ENCODE peak calls at places on chromosomes 1 and 21, in six cellular contexts. B is upper lobe of right lung, J is A549, E is heart left ventricle, H is aorta, Y is neural progenitor cell. A is an unnamed sample. For H3K4me1, the result is how much of the 10 kb centered on the place peaks cover.

GRCh38 chr1:218891577-218891976 is 282.1 kb upstream of the LYPLAL1 start:
- DNase-seq in B (no peak), J (no peak), E (no peak), H (no peak), Y (no peak), A (no peak)

GRCh38 chr1:150015733-150016132 is 5.2 kb upstream of the OTUD7B start:
- DNase-seq in B (no peak), J (no peak), E (no peak), H (no peak), Y (no peak), A (no peak)

GRCh38 chr1:236416165-236416564 is 22.1 kb downstream of the EDARADD start:
- DNase-seq in B (no peak), J (no peak), E (no peak), H (no peak), Y (no peak), A (no peak)

GRCh38 chr1:181541947-181542346 is 58.6 kb downstream of the CACNA1E start:
- DNase-seq in B (no peak), J (no peak), E (no peak), H (no peak), Y (no peak), A (no peak)

GRCh38 chr1:100404816-100405215 is 52.5 kb downstream of the CDC14A start:
- DNase-seq in B (no peak), J (no peak), E (no peak), H (no peak), Y (no peak), A (no peak)

GRCh38 chr1:245365071-245365470 is 210.3 kb downstream of the KIF26B start:
- DNase-seq in B (no peak), J (no peak), E (no peak), H (no peak), Y (no peak), A (no peak)

GRCh38 chr1:8089535-8090228 is 63.6 kb upstream of the ERRFI1 start:
- DNase-seq in B (no peak), J (no peak), E (no peak), H (no peak), Y (no peak), A (no peak)

GRCh38 chr1:198234511-198235251 is 77.9 kb downstream of the NEK7 start:
- DNase-seq in B (no peak), J (no peak), E (no peak), H (no peak), Y (peak), A (no peak)

GRCh38 chr1:230976825-230977747 is 1.6 kb downstream of the TTC13 start:
- DNase-seq in B (no peak), J (no peak), E (no peak), H (no peak), Y (no peak), A (no peak)

GRCh38 chr1:247324204-247324787 is 7.4 kb downstream of the ZNF496 start:
- DNase-seq in B (no peak), J (no peak), E (no peak), H (no peak), Y (no peak), A (no peak)

GRCh38 chr1:50873458-50874187 is 86.4 kb downstream of the FAF1 start:
- DNase-seq in B (no peak), J (peak), E (no peak), H (no peak), Y (peak), A (no peak)

GRCh38 chr1:31183927-31184554 is 55.6 kb downstream of the NKAIN1 start:
- DNase-seq in B (no peak), J (peak), E (no peak), H (no peak), Y (peak), A (no peak)

GRCh38 chr1:24525606-24526005 is 23.0 kb downstream of the RCAN3 start:
- DNase-seq in B (no peak), J (no peak), E (no peak), H (no peak), Y (no peak), A (no peak)

GRCh38 chr1:237154173-237154572 is 112.2 kb downstream of the RYR2 start:
- DNase-seq in B (no peak), J (no peak), E (no peak), H (no peak), Y (no peak), A (no peak)

GRCh38 chr1:33147997-33148314 is 33.9 kb downstream of the TRIM62 start:
- DNase-seq in B (no peak), J (peak), E (no peak), H (no peak), Y (peak), A (no peak)

GRCh38 chr1:37479255-37480124 is 5.1 kb downstream of the ZC3H12A start:
- DNase-seq in B (peak), J (peak), E (peak), H (peak), Y (no peak), A (peak)

GRCh38 chr1:17419626-17420328 is 19.7 kb downstream of the RCC2 start:
- DNase-seq in B (peak), J (peak), E (peak), H (peak), Y (peak), A (no peak)

GRCh38 chr1:91809267-91809666 is 76.7 kb downstream of the TGFBR3 start:
- DNase-seq in B (no peak), J (no peak), E (no peak), H (no peak), Y (no peak), A (no peak)

GRCh38 chr1:57156907-57157306 is 191.1 kb upstream of the C8B start:
- DNase-seq in B (no peak), J (no peak), E (no peak), H (no peak), Y (no peak), A (no peak)

GRCh38 chr21:25831300-25831699 is 96.5 kb downstream of the GABPA start:
- DNase-seq in B (no peak), J (no peak), E (no peak), H (no peak), Y (no peak), A (no peak)

GRCh38 chr1:93079685-93080141 is 630 bp downstream of the MTF2 start:
- DNase-seq in B (peak), J (no peak), E (no peak), H (peak), Y (peak), A (peak)

GRCh38 chr21:16330340-16331319 is 600.8 kb downstream of the USP25 start:
- DNase-seq in B (no peak), J (peak), E (no peak), H (no peak), Y (peak), A (no peak)

GRCh38 chr1:147826259-147826658 is 65.9 kb upstream of the GJA5 start:
- DNase-seq in B (no peak), J (no peak), E (no peak), H (no peak), Y (no peak), A (no peak)

GRCh38 chr1:203807211-203807610 is 11.8 kb downstream of the ZBED6 start:
- DNase-seq in B (no peak), J (no peak), E (no peak), H (no peak), Y (no peak), A (no peak)

GRCh38 chr1:89954401-89954800 is 40.5 kb upstream of the ZNF326 start:
- DNase-seq in B (no peak), J (no peak), E (no peak), H (no peak), Y (no peak), A (no peak)

GRCh38 chr1:177228721-177229088 is 57.9 kb downstream of the BRINP2 start:
- DNase-seq in B (no peak), J (peak), E (no peak), H (no peak), Y (no peak), A (no peak)

GRCh38 chr1:86154581-86155060 is 2.0 kb downstream of the COL24A1 start:
- DNase-seq in B (no peak), J (no peak), E (peak), H (no peak), Y (peak), A (peak)

GRCh38 chr1:119587328-119587727 is 60.7 kb downstream of the ZNF697 start:
- DNase-seq in B (no peak), J (no peak), E (no peak), H (no peak), Y (no peak), A (no peak)

GRCh38 chr1:34156739-34157138 is 8.3 kb downstream of the CSMD2 start:
- DNase-seq in B (no peak), J (no peak), E (no peak), H (no peak), Y (no peak), A (no peak)

GRCh38 chr1:201214886-201215285 is 24.3 kb downstream of the IGFN1 start:
- DNase-seq in B (peak), J (no peak), E (no peak), H (no peak), Y (no peak), A (peak)

GRCh38 chr1:113216664-113217063 is 143.7 kb downstream of the LRIG2 start:
- DNase-seq in B (no peak), J (no peak), E (no peak), H (no peak), Y (no peak), A (no peak)
- H3K4me1 ChIP-seq in B (under half), J (under half), E (under half), H (under half), Y (under half), A (under half)

DNA sequence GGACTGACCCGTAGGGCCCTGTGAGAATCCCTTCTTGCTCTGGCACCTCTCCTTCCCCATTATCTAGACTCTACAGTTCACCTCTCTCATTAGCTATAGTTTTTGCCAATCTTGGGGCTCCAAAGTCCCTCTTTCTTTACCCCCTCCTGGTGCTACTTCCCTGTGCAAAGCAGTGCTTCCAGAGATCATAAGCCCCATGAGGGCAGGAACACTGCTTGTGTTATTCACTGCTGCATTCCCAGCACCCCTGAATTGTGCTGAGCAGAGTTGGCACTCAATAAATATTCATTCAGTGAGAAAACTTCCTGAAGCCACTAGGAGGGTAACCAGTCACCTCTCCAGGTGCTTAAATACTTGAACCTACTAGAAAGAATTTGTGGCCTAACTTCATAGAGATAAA is 2.1 kb upstream of the H3-3A start:
- DNase-seq in B (no peak), J (no peak), E (no peak), H (no peak), Y (no peak), A (no peak)
- H3K27ac ChIP-seq in B (peak), J (no peak), E (peak), H (no peak), Y (no peak), A (no peak)

DNA sequence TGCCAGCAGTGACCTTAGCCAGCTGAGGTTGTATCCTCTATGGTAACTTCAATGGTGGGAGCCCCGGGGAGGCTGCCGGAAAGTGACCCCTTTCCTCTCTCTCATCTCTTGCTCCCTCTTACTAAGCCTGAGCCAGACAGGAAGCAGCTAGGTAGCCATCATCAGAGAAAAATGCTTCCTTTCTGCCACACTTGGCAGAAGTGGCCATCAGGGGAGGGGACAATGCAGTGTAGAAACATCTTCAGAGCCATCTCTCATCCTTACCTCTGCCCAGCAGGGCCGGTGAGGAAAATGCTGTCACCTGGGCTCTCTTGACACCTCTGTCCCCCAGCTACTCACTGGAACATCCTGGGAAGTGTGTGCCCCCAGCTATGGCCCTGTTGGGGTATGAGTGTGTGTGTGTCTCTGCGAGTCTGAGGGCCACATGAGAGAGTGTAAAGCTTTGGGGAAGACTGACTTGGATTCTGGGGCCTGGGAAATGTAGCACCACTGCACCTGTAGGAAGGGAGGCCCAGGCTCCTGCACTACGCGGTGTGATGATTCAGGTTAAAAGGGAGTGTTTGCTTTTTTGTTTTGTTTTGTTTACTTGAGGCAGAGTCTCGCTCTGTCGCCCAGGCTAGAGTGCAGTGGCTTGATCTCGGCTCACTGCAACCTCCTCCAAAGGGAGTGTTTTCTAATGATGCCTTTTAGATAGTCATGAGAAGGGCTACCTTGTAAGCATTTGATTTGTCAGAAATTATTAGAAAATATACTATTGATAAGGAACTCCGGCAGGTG is 48.7 kb upstream of the CNTN2 start:
- DNase-seq in B (no peak), J (no peak), E (no peak), H (no peak), Y (no peak), A (no peak)
- H3K4me1 ChIP-seq in B (under half), J (under half), E (under half), H (under half), Y (half or more), A (under half)

DNA sequence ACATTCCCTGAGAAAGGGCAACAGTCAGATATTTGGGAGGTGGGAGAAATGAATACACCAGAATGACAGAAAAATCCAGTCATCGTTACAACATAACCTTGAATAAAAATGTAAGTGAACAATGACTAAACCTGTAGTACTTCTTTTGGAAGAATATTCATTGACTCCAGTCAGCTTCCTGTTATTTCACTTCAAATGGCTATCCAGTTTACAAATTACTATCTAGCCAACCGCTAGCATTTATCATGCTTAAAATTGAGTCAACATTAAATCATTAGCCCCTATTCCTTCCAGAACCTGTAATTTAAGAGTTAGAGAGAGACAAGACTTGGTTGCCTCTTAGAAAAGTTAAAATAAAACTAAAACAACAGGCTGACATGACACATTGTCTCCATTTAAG is 33.6 kb downstream of the WLS start:
- DNase-seq in B (no peak), J (no peak), E (no peak), H (no peak), Y (no peak), A (no peak)
- H3K27ac ChIP-seq in B (no peak), J (no peak), E (peak), H (no peak), Y (no peak), A (no peak)

DNA sequence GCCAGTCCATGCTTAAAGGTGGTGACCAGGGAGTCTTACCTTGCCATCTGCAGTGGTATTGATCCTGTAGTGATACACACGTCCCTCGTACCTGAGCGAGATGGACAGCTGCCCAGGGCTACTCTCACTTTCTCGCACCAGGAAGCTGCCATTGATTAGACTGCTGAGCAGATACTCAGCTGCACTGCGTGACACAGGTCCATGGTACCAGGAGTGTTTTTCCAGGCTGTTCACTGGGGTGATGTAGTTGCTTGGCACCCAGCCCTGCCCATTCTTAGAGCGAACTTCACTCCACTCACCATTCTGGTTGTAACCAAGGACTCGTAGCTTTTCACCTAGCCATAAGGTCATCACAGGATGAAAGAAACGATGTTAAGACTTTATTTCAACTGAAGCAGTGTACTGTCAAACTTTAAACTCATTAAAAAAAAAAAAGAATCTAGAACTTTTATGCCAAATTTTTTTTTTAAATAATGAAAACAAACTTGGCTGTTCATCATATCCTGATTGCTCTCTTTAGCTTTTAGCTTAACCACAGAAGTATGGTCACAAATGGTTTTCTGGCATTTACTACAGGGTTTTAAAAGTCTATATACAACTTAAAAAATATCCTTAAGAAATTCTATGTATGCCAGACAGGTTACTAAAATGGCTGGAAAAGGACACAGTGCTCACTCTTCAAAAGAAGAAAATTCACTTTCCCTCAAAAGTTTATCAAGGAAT is 44.6 kb downstream of the TOR3A start:
- DNase-seq in B (no peak), J (no peak), E (no peak), H (peak), Y (no peak), A (no peak)
- H3K4me1 ChIP-seq in B (under half), J (half or more), E (under half), H (under half), Y (under half), A (under half)

A was measured in kidney.